ENCODE peak calls at places on chromosomes 12 and 14, in ten cellular contexts. E is activated T-cell treated with anti-CD3 and anti-CD28 coated beads, Interleukin-2, amount 50 U/mL, for 72 hours; B is RWPE2; T is activated CD8-positive, alpha-beta T cell treated with anti-CD3 and anti-CD28 coated beads, Interleukin-2, amount 10 ng/mL, durations not matched to agents 7 days and 5 days; N is iPS-NIHi11; H is iPS DF 19.7; D is left cardiac atrium; O is LNCaP clone FGC; W is CD8-positive, alpha-beta T cell; Y is endothelial cell. I is an unnamed sample.

GRCh38 chr12:75790219-75790618 is 241.4 kb downstream of the PHLDA1 start:
- DNase-seq in E (no peak), B (no peak), T (no peak), N (no peak), H (no peak), D (no peak), O (no peak), W (no peak), Y (no peak), I (no peak)

GRCh38 chr12:88227263-88227662 is 85.2 kb downstream of the TMTC3 start:
- DNase-seq in E (no peak), B (no peak), T (peak), N (no peak), H (no peak), D (no peak), O (no peak), W (no peak), Y (no peak), I (no peak)

GRCh38 chr12:121894633-121895032 is 6.0 kb downstream of the PSMD9 start:
- DNase-seq in E (no peak), B (no peak), T (no peak), N (peak), H (no peak), D (no peak), O (no peak), W (no peak), Y (no peak), I (peak)

GRCh38 chr12:52389313-52390207 is 4.1 kb upstream of the KRT84 start:
- DNase-seq in E (no peak), B (no peak), T (no peak), N (no peak), H (no peak), D (no peak), O (no peak), W (no peak), Y (no peak), I (no peak)

GRCh38 chr14:50831704-50832130 is 755 bp upstream of the NIN start:
- DNase-seq in E (no peak), B (no peak), T (no peak), N (peak), H (no peak), D (no peak), O (no peak), W (no peak), Y (no peak), I (no peak)

GRCh38 chr12:22733756-22734155 is 108.8 kb downstream of the ETNK1 start:
- DNase-seq in E (no peak), B (no peak), T (no peak), N (no peak), H (no peak), D (no peak), O (no peak), W (no peak), Y (no peak), I (no peak)

GRCh38 chr12:107539196-107539939 is 146.2 kb upstream of the PWP1 start:
- DNase-seq in E (no peak), B (no peak), T (no peak), N (no peak), H (no peak), D (no peak), O (no peak), W (no peak), Y (no peak), I (no peak)

GRCh38 chr12:70691018-70691672 is 53.9 kb upstream of the PTPRB start:
- DNase-seq in E (no peak), B (no peak), T (no peak), N (no peak), H (no peak), D (no peak), O (no peak), W (no peak), Y (no peak), I (no peak)

GRCh38 chr12:113833422-113833821 is 132.7 kb downstream of the RBM19 start:
- DNase-seq in E (no peak), B (no peak), T (no peak), N (no peak), H (no peak), D (no peak), O (no peak), W (no peak), Y (no peak), I (no peak)

GRCh38 chr14:54377501-54377900 is 19.3 kb upstream of the CDKN3 start:
- DNase-seq in E (no peak), B (no peak), T (no peak), N (no peak), H (no peak), D (no peak), O (no peak), W (no peak), Y (no peak), I (no peak)

GRCh38 chr12:2733493-2734252 is 61.1 kb upstream of the FKBP4 start:
- DNase-seq in E (no peak), B (no peak), T (no peak), N (no peak), H (no peak), D (no peak), O (no peak), W (no peak), Y (no peak), I (no peak)

GRCh38 chr12:92136883-92137582 is 8.6 kb downstream of the BTG1 start:
- DNase-seq in E (no peak), B (no peak), T (no peak), N (no peak), H (no peak), D (no peak), O (no peak), W (no peak), Y (no peak), I (peak)

GRCh38 chr12:83389237-83389996 is 702.7 kb downstream of the TMTC2 start:
- DNase-seq in E (peak), B (no peak), T (no peak), N (peak), H (peak), D (no peak), O (peak), W (no peak), Y (peak), I (peak)

GRCh38 chr14:95651028-95651427 is 35.2 kb upstream of the TCL1B start:
- DNase-seq in E (no peak), B (no peak), T (no peak), N (no peak), H (no peak), D (no peak), O (no peak), W (no peak), Y (no peak), I (no peak)

GRCh38 chr12:17076335-17076734 is 470.4 kb upstream of the LMO3 start:
- DNase-seq in E (no peak), B (no peak), T (no peak), N (no peak), H (no peak), D (no peak), O (peak), W (no peak), Y (no peak), I (no peak)

GRCh38 chr12:113479578-113480335 is 8.1 kb upstream of the LHX5 start:
- DNase-seq in E (peak), B (no peak), T (peak), N (peak), H (no peak), D (no peak), O (no peak), W (peak), Y (peak), I (peak)

GRCh38 chr12:92438641-92439396 is 264.0 kb upstream of the PLEKHG7 start:
- DNase-seq in E (no peak), B (no peak), T (no peak), N (no peak), H (no peak), D (no peak), O (no peak), W (no peak), Y (no peak), I (no peak)

GRCh38 chr12:122322501-122322900 is 56.2 kb upstream of the VPS33A start:
- DNase-seq in E (no peak), B (no peak), T (no peak), N (no peak), H (no peak), D (no peak), O (no peak), W (no peak), Y (no peak), I (no peak)

GRCh38 chr12:99387661-99388060 is 259.9 kb upstream of the GARIN6 start:
- DNase-seq in E (no peak), B (no peak), T (no peak), N (no peak), H (no peak), D (no peak), O (no peak), W (no peak), Y (no peak), I (no peak)

GRCh38 chr14:24353551-24354529 is 14.0 kb upstream of the RIPK3 start:
- DNase-seq in E (no peak), B (no peak), T (no peak), N (no peak), H (no peak), D (no peak), O (no peak), W (no peak), Y (no peak), I (no peak)

GRCh38 chr12:129423041-129423580 is 480.7 kb downstream of the TMEM132D start:
- DNase-seq in E (no peak), B (no peak), T (no peak), N (no peak), H (no peak), D (no peak), O (no peak), W (no peak), Y (no peak), I (no peak)

GRCh38 chr12:122841544-122842321 is 6.5 kb downstream of the HIP1R start:
- DNase-seq in E (no peak), B (peak), T (no peak), N (no peak), H (no peak), D (peak), O (peak), W (no peak), Y (no peak), I (no peak)

GRCh38 chr14:32087173-32087861 is 10.2 kb downstream of the ARHGAP5 start:
- DNase-seq in E (no peak), B (no peak), T (no peak), N (peak), H (peak), D (no peak), O (no peak), W (no peak), Y (no peak), I (no peak)

GRCh38 chr12:125203145-125203765 is 138.0 kb downstream of the AACS start:
- DNase-seq in E (no peak), B (no peak), T (no peak), N (no peak), H (no peak), D (no peak), O (no peak), W (no peak), Y (no peak), I (no peak)

GRCh38 chr12:12592930-12593329 is 18.7 kb upstream of the CREBL2 start:
- DNase-seq in E (no peak), B (no peak), T (no peak), N (no peak), H (no peak), D (no peak), O (no peak), W (no peak), Y (no peak), I (no peak)

GRCh38 chr12:90630006-90630405 is 325.0 kb downstream of the CCER1 start:
- DNase-seq in E (no peak), B (no peak), T (no peak), N (no peak), H (no peak), D (no peak), O (no peak), W (no peak), Y (no peak), I (no peak)

GRCh38 chr12:20463920-20464524 is 95.7 kb downstream of the PDE3A start:
- DNase-seq in E (no peak), B (no peak), T (no peak), N (peak), H (no peak), D (no peak), O (no peak), W (no peak), Y (no peak), I (no peak)

GRCh38 chr14:24369907-24370687 is 2.1 kb downstream of the NFATC4 start:
- DNase-seq in E (no peak), B (peak), T (no peak), N (no peak), H (no peak), D (no peak), O (no peak), W (no peak), Y (no peak), I (no peak)

GRCh38 chr12:6626654-6627283 is 9.0 kb downstream of the LPAR5 start:
- DNase-seq in E (no peak), B (no peak), T (no peak), N (no peak), H (no peak), D (no peak), O (no peak), W (no peak), Y (no peak), I (no peak)

GRCh38 chr12:15720299-15720698 is 68.9 kb downstream of the EPS8 start:
- DNase-seq in E (no peak), B (no peak), T (no peak), N (no peak), H (no peak), D (no peak), O (no peak), W (no peak), Y (no peak), I (no peak)

GRCh38 chr12:45216983-45217485 is 1.1 kb downstream of the ANO6 start:
- DNase-seq in E (no peak), B (no peak), T (no peak), N (no peak), H (no peak), D (no peak), O (no peak), W (no peak), Y (no peak), I (no peak)

GRCh38 chr12:32756476-32757158 is 920 bp upstream of the YARS2 start:
- DNase-seq in E (no peak), B (no peak), T (no peak), N (no peak), H (no peak), D (no peak), O (no peak), W (no peak), Y (peak), I (no peak)

GRCh38 chr12:44193281-44193680 is 357.4 kb downstream of the TMEM117 start:
- DNase-seq in E (no peak), B (no peak), T (no peak), N (no peak), H (no peak), D (no peak), O (no peak), W (no peak), Y (no peak), I (peak)

GRCh38 chr14:49306152-49306751 is 279.9 kb downstream of the RPS29 start:
- DNase-seq in E (no peak), B (no peak), T (no peak), N (peak), H (no peak), D (no peak), O (peak), W (no peak), Y (no peak), I (peak)

GRCh38 chr14:73058923-73059311 is 583 bp downstream of the RBM25 start:
- DNase-seq in E (no peak), B (no peak), T (no peak), N (peak), H (no peak), D (no peak), O (no peak), W (no peak), Y (peak), I (no peak)

GRCh38 chr12:83823386-83824045 is 1089.1 kb downstream of the SLC6A15 start:
- DNase-seq in E (peak), B (peak), T (peak), N (peak), H (peak), D (no peak), O (peak), W (no peak), Y (peak), I (peak)

GRCh38 chr14:64722842-64723447 is 18.7 kb downstream of the PLEKHG3 start:
- DNase-seq in E (no peak), B (peak), T (peak), N (no peak), H (no peak), D (no peak), O (no peak), W (no peak), Y (no peak), I (no peak)

I was measured in GM12865.